ENCODE peak calls at places on chromosomes 5 and 9, in nine cellular contexts. W is astrocyte of the spinal cord, Q is AG09309, X is suprapubic skin, O is spleen, A is RWPE1, C is SW 1271, I is anterior cingulate cortex, E is AG04449. R is an unnamed sample.

GRCh38 chr5:140267559-140268018 is 35.3 kb downstream of the PFDN1 start:
- DNase-seq in A (no peak), C (no peak), O (no peak), I (no peak), E (no peak), W (no peak), Q (no peak), X (no peak), R (no peak)

GRCh38 chr5:167777746-167778145 is 513.7 kb upstream of the WWC1 start:
- DNase-seq in A (no peak), O (no peak), X (no peak), C (no peak), E (no peak), I (no peak), W (peak), Q (peak), R (no peak)

GRCh38 chr9:94002316-94003140 is 47.4 kb upstream of the BARX1 start:
- DNase-seq in O (no peak), W (peak), I (no peak), C (no peak), A (peak), X (no peak), Q (no peak), E (no peak), R (peak)

GRCh38 chr5:115461506-115462290 is 82.9 kb downstream of the FEM1C start:
- DNase-seq in C (no peak), X (no peak), Q (no peak), I (no peak), E (no peak), O (no peak), W (peak), A (peak), R (peak)

GRCh38 chr9:104740596-104740995 is 6.9 kb upstream of the NIPSNAP3A start:
- DNase-seq in I (no peak), C (peak), E (peak), A (peak), W (peak), O (no peak), X (no peak), Q (peak), R (no peak)

GRCh38 chr9:69397384-69398214 is 72.6 kb downstream of the ENTREP1 start:
- DNase-seq in Q (no peak), I (peak), O (no peak), W (no peak), E (no peak), A (no peak), C (no peak), X (no peak), R (no peak)

GRCh38 chr5:1536298-1537165 is 12.8 kb upstream of the LPCAT1 start:
- DNase-seq in W (no peak), X (no peak), E (no peak), O (peak), Q (no peak), C (no peak), A (peak), I (no peak), R (peak)

GRCh38 chr5:99019812-99020697 is 91.2 kb upstream of the CHD1 start:
- DNase-seq in X (no peak), O (no peak), W (peak), I (no peak), E (peak), C (peak), Q (peak), A (peak), R (peak)

GRCh38 chr5:80960531-80961375 is 590 bp downstream of the RASGRF2 start:
- DNase-seq in I (peak), A (peak), O (peak), Q (no peak), W (peak), X (no peak), C (no peak), E (no peak), R (peak)

GRCh38 chr5:173515526-173515925 is 100.9 kb downstream of the BOD1 start:
- DNase-seq in X (no peak), C (no peak), A (peak), E (peak), O (no peak), I (no peak), Q (peak), W (no peak), R (peak)

GRCh38 chr5:173823721-173824567 is 64.2 kb upstream of the CPEB4 start:
- DNase-seq in O (no peak), C (no peak), I (no peak), X (no peak), E (peak), Q (peak), W (peak), A (peak), R (peak)

GRCh38 chr5:132662925-132663770 is 5.2 kb downstream of the IL13 start:
- DNase-seq in W (no peak), C (no peak), Q (no peak), O (peak), E (no peak), X (no peak), I (no peak), A (no peak), R (peak)

GRCh38 chr5:138180183-138180782 is 1.4 kb downstream of the KIF20A start:
- DNase-seq in C (peak), I (no peak), E (peak), X (no peak), Q (peak), A (peak), W (peak), O (no peak), R (peak)

GRCh38 chr5:154317916-154318315 is 127.4 kb downstream of the GALNT10 start:
- DNase-seq in A (no peak), I (no peak), O (no peak), C (no peak), Q (no peak), X (no peak), E (no peak), W (no peak), R (no peak)

GRCh38 chr5:141343242-141343952 is at the start of gene PCDHGA3:
- DNase-seq in C (no peak), Q (no peak), O (no peak), E (no peak), I (no peak), W (peak), X (no peak), A (no peak), R (peak)

GRCh38 chr9:72585737-72586136 is 64.3 kb downstream of the TMC1 start:
- DNase-seq in W (no peak), E (no peak), I (no peak), A (peak), O (no peak), Q (peak), C (no peak), X (no peak), R (peak)

GRCh38 chr9:127142291-127142690 is 19.9 kb upstream of the ANGPTL2 start:
- DNase-seq in E (no peak), O (no peak), W (no peak), A (no peak), Q (no peak), I (no peak), C (no peak), X (peak), R (no peak)

GRCh38 chr5:87121315-87122170 is 146.1 kb upstream of the RASA1 start:
- DNase-seq in W (peak), E (peak), Q (peak), I (no peak), C (peak), O (no peak), X (no peak), A (peak), R (peak)

GRCh38 chr9:132164604-132165362 is 2.9 kb downstream of the NTNG2 start:
- DNase-seq in X (no peak), E (no peak), A (no peak), Q (no peak), W (no peak), O (no peak), C (no peak), I (no peak), R (peak)

GRCh38 chr9:112380771-112381181 is 868 bp downstream of the HSDL2 start:
- DNase-seq in X (no peak), I (no peak), O (no peak), Q (no peak), E (no peak), A (no peak), W (peak), C (no peak), R (peak)

GRCh38 chr5:101894985-101895384 is 401.1 kb downstream of the SLCO4C1 start:
- DNase-seq in Q (no peak), I (no peak), A (no peak), X (no peak), O (no peak), E (no peak), C (no peak), W (no peak), R (no peak)

GRCh38 chr9:101443358-101443757 is 7.8 kb upstream of the ALDOB start:
- DNase-seq in X (no peak), Q (no peak), W (no peak), C (no peak), A (no peak), O (no peak), E (no peak), I (peak), R (no peak)

GRCh38 chr5:83744851-83745250 is 24.2 kb upstream of the HAPLN1 start:
- DNase-seq in C (no peak), I (no peak), W (peak), X (no peak), E (peak), Q (no peak), O (no peak), A (no peak), R (no peak)

GRCh38 chr9:124742940-124743339 is 28.2 kb downstream of the NR6A1 start:
- DNase-seq in I (no peak), E (no peak), W (no peak), C (no peak), A (no peak), X (no peak), Q (no peak), O (no peak), R (no peak)

GRCh38 chr5:69105996-69106906 is 12.4 kb downstream of the SLC30A5 start:
- DNase-seq in Q (no peak), I (no peak), E (no peak), X (no peak), A (no peak), O (no peak), C (no peak), W (no peak), R (no peak)

GRCh38 chr5:68730220-68731010 is 363.4 kb upstream of the SLC30A5 start:
- DNase-seq in A (peak), Q (peak), O (no peak), I (peak), W (peak), C (no peak), E (peak), X (no peak), R (peak)

GRCh38 chr5:133721365-133721764 is 109.0 kb upstream of the FSTL4 start:
- DNase-seq in I (no peak), C (no peak), X (no peak), W (no peak), A (no peak), E (no peak), O (no peak), Q (no peak), R (no peak)

GRCh38 chr9:112750111-112750766 is at the start of gene SNX30:
- DNase-seq in Q (no peak), C (peak), O (peak), W (peak), A (peak), I (peak), X (peak), E (no peak), R (peak)

GRCh38 chr5:38404667-38405276 is 146.4 kb downstream of the EGFLAM start:
- DNase-seq in O (no peak), X (no peak), I (no peak), W (no peak), C (no peak), Q (no peak), A (peak), E (no peak), R (no peak)

GRCh38 chr5:168424506-168425298 is 61.6 kb upstream of the RARS1 start:
- DNase-seq in I (no peak), O (no peak), E (no peak), A (no peak), C (no peak), Q (peak), W (peak), X (no peak), R (peak)